ENCODE peak calls at places on chromosomes 6 and 20, in five cellular contexts. M is transverse colon, W is adrenal gland, P is GM12892, X is Peyer's patch. Q is an unnamed sample.

GRCh38 chr6:64220776-64221175 is 585.2 kb downstream of the PHF3 start:
- DNase-seq in W (no peak), P (no peak), X (no peak), M (no peak), Q (no peak)

GRCh38 chr6:121482004-121482693 is 46.7 kb downstream of the GJA1 start:
- DNase-seq in W (no peak), M (no peak), X (no peak), P (no peak), Q (no peak)

GRCh38 chr20:3680701-3681351 is 984 bp downstream of the ADAM33 start:
- DNase-seq in W (no peak), M (no peak), P (no peak), X (no peak), Q (no peak)

GRCh38 chr6:15786846-15787245 is 124.0 kb upstream of the DTNBP1 start:
- DNase-seq in P (no peak), X (no peak), M (no peak), W (no peak), Q (no peak)

GRCh38 chr6:3312604-3313167 is 53.9 kb downstream of the PSMG4 start:
- DNase-seq in X (no peak), P (no peak), M (no peak), W (peak), Q (no peak)

GRCh38 chr6:41785689-41786450 is 1.6 kb upstream of the TOMM6 start:
- DNase-seq in W (peak), P (no peak), M (peak), X (no peak), Q (no peak)

GRCh38 chr6:139632798-139633197 is 258.4 kb upstream of the CITED2 start:
- DNase-seq in W (no peak), X (no peak), M (no peak), P (no peak), Q (no peak)

GRCh38 chr6:5998741-5999687 is 7.7 kb downstream of the NRN1 start:
- DNase-seq in M (no peak), W (no peak), X (no peak), P (no peak), Q (peak)

GRCh38 chr6:96104910-96105309 is 89.1 kb downstream of the FUT9 start:
- DNase-seq in M (no peak), X (no peak), W (no peak), P (no peak), Q (no peak)

GRCh38 chr6:116564921-116565872 is 6.1 kb upstream of the RWDD1 start:
- DNase-seq in X (no peak), M (no peak), P (no peak), W (peak), Q (peak)

GRCh38 chr6:56851541-56852248 is 103.2 kb upstream of the BEND6 start:
- DNase-seq in P (peak), M (no peak), W (peak), X (no peak), Q (no peak)

GRCh38 chr6:146753306-146753705 is 154.5 kb downstream of the ADGB start:
- DNase-seq in W (no peak), P (no peak), X (no peak), M (no peak), Q (no peak)

GRCh38 chr20:39762716-39763115 is 800.6 kb downstream of the DHX35 start:
- DNase-seq in M (no peak), X (no peak), P (no peak), W (no peak), Q (no peak)

GRCh38 chr6:169997930-169998218 is 246.5 kb downstream of the ERMARD start:
- DNase-seq in X (no peak), W (no peak), P (no peak), M (no peak), Q (no peak)

GRCh38 chr6:56370127-56370540 is 122.8 kb upstream of the COL21A1 start:
- DNase-seq in W (peak), X (no peak), P (no peak), M (peak), Q (peak)

GRCh38 chr6:30491963-30492616 is 2.8 kb downstream of the HLA-E start:
- DNase-seq in P (no peak), M (no peak), W (no peak), X (no peak), Q (peak)
- TF ChIP-seq POLR2A in P (no peak), M (no peak), W (no peak), X (no peak), Q (no peak)

GRCh38 chr6:7147051-7147671 is 39.4 kb downstream of the RREB1 start:
- DNase-seq in M (no peak), X (no peak), P (no peak), W (no peak), Q (no peak)

GRCh38 chr6:7146079-7146828 is 38.5 kb downstream of the RREB1 start:
- DNase-seq in X (peak), P (no peak), M (peak), W (peak), Q (peak)

GRCh38 chr6:7144810-7145209 is 37.0 kb downstream of the RREB1 start:
- DNase-seq in X (no peak), W (no peak), P (no peak), M (no peak), Q (no peak)

GRCh38 chr6:7143161-7143974 is 35.6 kb downstream of the RREB1 start:
- DNase-seq in X (no peak), M (no peak), W (no peak), P (no peak), Q (no peak)

DNA sequence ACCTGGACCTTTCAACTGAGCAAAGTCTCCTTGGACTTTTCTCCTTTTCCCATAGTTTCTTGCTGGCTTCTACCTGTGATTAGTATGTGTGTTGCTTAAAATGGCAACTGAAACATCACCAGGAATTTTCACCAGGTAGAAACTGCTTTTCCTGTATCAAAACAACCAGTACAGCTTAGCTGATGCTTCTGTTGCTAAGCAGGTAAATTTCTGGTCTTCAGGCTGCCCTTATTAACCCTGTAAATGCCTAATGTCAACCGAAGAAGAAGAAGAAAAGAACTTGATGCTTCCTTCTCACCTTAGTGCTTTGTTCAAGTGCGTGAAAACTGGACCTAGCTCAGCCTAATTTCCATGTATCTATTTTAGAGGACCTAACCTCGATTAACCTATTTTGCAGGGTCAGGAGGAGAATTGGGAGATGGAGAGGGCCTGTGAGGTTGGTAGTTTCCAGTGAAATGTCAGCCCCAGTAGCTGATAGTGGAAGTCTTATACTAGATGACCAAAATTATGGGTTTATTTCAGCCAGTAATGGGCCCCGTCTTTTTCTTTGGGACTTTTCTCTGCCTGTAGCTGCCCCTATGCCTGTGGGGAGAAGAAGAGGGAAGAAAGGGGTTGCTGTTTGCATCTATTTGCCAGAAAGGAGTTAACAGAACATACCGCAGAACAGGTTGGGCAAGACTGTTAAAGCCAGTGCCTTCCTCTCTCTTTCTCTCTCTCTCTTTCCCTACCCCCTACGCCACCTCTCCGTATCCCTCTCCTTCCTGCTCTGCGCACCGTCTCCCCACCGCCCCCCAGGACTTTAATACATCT is 37.7 kb downstream of the RREB1 start:
- DNase-seq in M (peak), P (no peak), W (no peak), X (no peak), Q (no peak)
- TF ChIP-seq POLR2A in M (no peak), P (no peak), W (no peak), X (no peak), Q (no peak)

GRCh38 chr6:26043389-26044139 is 43.7 kb upstream of the HFE start:
- DNase-seq in M (peak), P (no peak), W (peak), X (peak), Q (peak)
- TF ChIP-seq POLR2A in M (peak), P (peak), W (peak), X (peak), Q (peak)

GRCh38 chr20:10304474-10305046 is 85.9 kb downstream of the SNAP25 start:
- DNase-seq in P (no peak), W (no peak), X (no peak), M (no peak), Q (no peak)

GRCh38 chr20:10308652-10309051 is 90.0 kb downstream of the SNAP25 start:
- DNase-seq in X (no peak), W (no peak), M (no peak), P (no peak), Q (no peak)

GRCh38 chr20:10307359-10307735 is 88.7 kb downstream of the SNAP25 start:
- DNase-seq in P (no peak), X (no peak), M (no peak), W (no peak), Q (no peak)

GRCh38 chr20:10309326-10309725 is 90.7 kb downstream of the SNAP25 start:
- DNase-seq in M (no peak), W (no peak), P (no peak), X (no peak), Q (no peak)

DNA sequence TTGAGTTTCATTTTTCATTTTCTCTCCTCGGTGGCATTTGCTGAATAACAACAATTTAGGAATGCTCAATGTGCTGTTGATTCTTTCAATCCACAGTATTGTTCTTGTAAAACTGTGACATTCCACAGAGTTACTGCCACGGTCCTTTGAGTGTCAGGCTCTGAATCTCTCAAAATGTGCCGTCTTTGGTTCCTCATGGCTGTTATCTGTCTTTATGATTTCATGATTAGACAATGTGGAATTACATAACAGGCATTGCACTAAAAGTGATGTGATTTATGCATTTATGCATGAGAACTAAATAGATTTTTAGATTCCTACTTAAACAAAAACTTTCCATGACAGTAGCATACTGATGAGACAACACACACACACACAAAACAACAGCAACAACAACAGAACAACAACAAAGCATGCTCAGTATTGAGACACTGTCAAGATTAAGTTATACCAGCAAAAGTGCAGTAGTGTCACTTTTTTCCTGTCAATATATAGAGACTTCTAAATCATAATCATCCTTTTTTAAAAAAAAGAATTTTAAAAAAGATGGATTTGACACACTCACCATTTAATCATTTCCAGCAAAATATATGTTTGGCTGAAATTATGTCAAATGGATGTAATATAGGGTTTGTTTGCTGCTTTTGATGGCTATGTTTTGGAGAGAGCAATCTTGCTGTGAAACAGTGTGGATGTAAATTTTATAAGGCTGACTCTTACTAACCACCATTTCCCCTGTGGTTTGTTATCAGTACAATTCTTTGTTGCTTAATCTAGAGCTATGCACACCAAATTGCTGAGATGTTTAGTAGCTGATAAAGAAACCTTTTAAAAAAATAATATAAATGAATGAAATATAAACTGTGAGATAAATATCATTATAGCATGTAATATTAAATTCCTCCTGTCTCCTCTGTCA is 88.1 kb downstream of the SNAP25 start:
- DNase-seq in M (no peak), X (no peak), W (no peak), P (no peak), Q (no peak)
- TF ChIP-seq POLR2A in M (no peak), X (no peak), W (no peak), P (no peak), Q (no peak)